ENCODE peak calls at places on chromosomes 5 and 9, in six cellular contexts. L is AG10803, D is sigmoid colon, W is HFF-Myc, K is astrocyte of the spinal cord, Z is type B pancreatic cell. G is an unnamed sample.

GRCh38 chr5:133824661-133825254 is 143.7 kb downstream of the C5orf15 start:
- DNase-seq in K (no peak), L (no peak), W (no peak), D (no peak), Z (no peak), G (no peak)

GRCh38 chr9:109517798-109518435 is 19.8 kb upstream of the PTPN3 start:
- DNase-seq in D (no peak), W (no peak), K (no peak), Z (no peak), L (no peak), G (no peak)

GRCh38 chr5:101590384-101590783 is 687.3 kb upstream of the ST8SIA4 start:
- DNase-seq in K (no peak), W (no peak), D (no peak), Z (no peak), L (no peak), G (no peak)

GRCh38 chr5:149422429-149423286 is 43.6 kb upstream of the IL17B start:
- DNase-seq in K (peak), W (no peak), Z (peak), L (peak), D (peak), G (no peak)

GRCh38 chr5:96195053-96195452 is 233.4 kb upstream of the ELL2 start:
- DNase-seq in W (no peak), Z (no peak), D (no peak), L (peak), K (peak), G (no peak)

GRCh38 chr9:80648336-80648735 is 1041.0 kb downstream of the TLE1 start:
- DNase-seq in Z (no peak), W (no peak), D (no peak), L (peak), K (peak), G (peak)

GRCh38 chr5:64509798-64510197 is 4.0 kb downstream of the RGS7BP start:
- DNase-seq in K (no peak), D (no peak), L (no peak), Z (no peak), W (no peak), G (no peak)

GRCh38 chr5:146751054-146751453 is 127.5 kb downstream of the PPP2R2B start:
- DNase-seq in K (no peak), D (no peak), L (no peak), W (no peak), Z (no peak), G (no peak)

GRCh38 chr9:114303977-114304376 is 18.9 kb upstream of the ORM1 start:
- DNase-seq in L (no peak), D (no peak), K (no peak), Z (no peak), W (no peak), G (no peak)

GRCh38 chr5:78797945-78798731 is 149.6 kb upstream of the LHFPL2 start:
- DNase-seq in Z (no peak), D (no peak), W (no peak), K (no peak), L (peak), G (no peak)

GRCh38 chr5:78801413-78801812 is 152.8 kb upstream of the LHFPL2 start:
- DNase-seq in W (no peak), D (no peak), K (no peak), L (no peak), Z (no peak), G (no peak)

GRCh38 chr5:78803386-78803785 is 154.8 kb upstream of the LHFPL2 start:
- DNase-seq in K (no peak), Z (no peak), L (peak), D (peak), W (no peak), G (no peak)

GRCh38 chr5:78795757-78796156 is 147.2 kb upstream of the LHFPL2 start:
- DNase-seq in W (no peak), K (peak), Z (no peak), D (no peak), L (peak), G (no peak)

DNA sequence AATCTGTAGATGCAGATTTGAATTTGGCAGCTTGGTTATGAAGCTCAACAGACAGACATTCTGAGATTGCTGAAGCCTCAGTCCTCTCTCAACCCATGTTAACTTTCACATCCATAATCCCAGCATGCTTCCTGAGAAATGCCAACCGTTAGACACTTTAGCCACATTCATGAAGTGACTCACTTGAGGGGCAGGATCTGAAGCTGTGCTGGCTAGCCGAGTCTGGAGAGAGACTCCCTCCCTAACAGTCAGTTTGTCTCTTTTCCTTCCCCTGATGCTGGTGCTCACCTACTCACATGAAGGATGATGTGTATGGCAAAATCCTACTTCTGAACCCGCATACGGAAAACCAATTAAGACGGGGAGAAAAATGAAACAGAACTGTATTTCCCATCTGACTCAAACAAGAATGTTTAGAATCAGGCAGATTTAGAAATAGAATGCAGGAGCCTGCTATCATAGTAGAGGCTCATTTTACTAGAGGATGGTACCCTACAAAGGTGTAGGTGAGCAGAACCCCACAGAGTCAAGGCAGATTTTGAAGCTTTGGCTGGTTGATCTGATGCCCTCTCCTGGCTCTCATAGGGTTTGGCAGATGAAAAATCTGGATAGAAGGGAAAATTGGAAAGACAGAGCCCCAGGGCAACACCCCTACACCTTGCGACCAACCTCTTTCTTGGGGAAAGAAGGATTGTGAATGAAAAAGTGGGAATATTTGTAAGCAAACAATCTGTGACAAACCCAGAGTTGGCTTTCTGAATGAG is 150.9 kb upstream of the LHFPL2 start:
- DNase-seq in K (peak), Z (no peak), D (no peak), W (no peak), L (peak), G (no peak)
- TF ChIP-seq CTCF in K (peak), Z (no peak), D (no peak), W (peak), L (peak), G (peak)

GRCh38 chr5:151799407-151799806 is 27.7 kb downstream of the G3BP1 start:
- DNase-seq in W (no peak), D (no peak), Z (no peak), L (peak), K (peak), G (no peak)
- TF ChIP-seq CTCF in W (no peak), D (no peak), Z (no peak), L (no peak), K (no peak), G (no peak)

GRCh38 chr9:100697339-100697738 is 119.5 kb downstream of the CAVIN4 start:
- DNase-seq in L (no peak), Z (no peak), K (no peak), D (no peak), W (no peak), G (no peak)

GRCh38 chr9:100700689-100701318 is 122.9 kb downstream of the CAVIN4 start:
- DNase-seq in K (no peak), L (peak), Z (no peak), W (no peak), D (no peak), G (no peak)
- TF ChIP-seq CTCF in K (peak), L (peak), Z (peak), W (peak), D (no peak), G (no peak)

GRCh38 chr5:120778491-120779293 is 314.6 kb downstream of the PRR16 start:
- DNase-seq in Z (no peak), W (no peak), K (peak), D (no peak), L (peak), G (peak)
- TF ChIP-seq CTCF in Z (no peak), W (no peak), K (no peak), D (no peak), L (no peak), G (no peak)

GRCh38 chr5:137921931-137922330 is 32.7 kb downstream of the PKD2L2 start:
- DNase-seq in W (peak), D (no peak), Z (no peak), K (peak), L (peak), G (no peak)

DNA sequence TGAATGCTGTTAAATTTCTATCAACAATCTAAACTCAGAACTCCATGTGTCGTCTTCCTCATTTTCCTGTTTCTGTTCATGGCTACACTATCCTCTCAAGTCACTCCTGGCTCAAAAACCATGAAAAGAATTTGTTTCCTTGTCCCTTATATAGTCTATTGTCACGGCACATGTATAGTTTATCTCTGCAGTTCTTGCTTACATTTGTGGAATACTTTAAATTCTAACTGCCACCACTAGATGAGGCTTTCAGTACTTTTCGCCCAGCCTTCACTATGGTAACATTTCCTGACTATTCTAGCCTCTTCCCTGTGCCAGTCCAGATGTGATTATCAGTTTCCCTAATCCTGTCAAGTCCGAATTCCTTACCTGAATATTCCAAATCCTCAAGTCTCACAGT is 34.6 kb downstream of the PKD2L2 start:
- DNase-seq in L (peak), Z (no peak), K (peak), D (no peak), W (no peak), G (no peak)
- TF ChIP-seq CTCF in L (peak), Z (no peak), K (peak), D (no peak), W (no peak), G (no peak)

GRCh38 chr5:141362719-141363118 is 1.2 kb upstream of the PCDHGA5 start:
- DNase-seq in Z (no peak), K (no peak), L (no peak), D (no peak), W (no peak), G (no peak)
- TF ChIP-seq CTCF in Z (no peak), K (no peak), L (no peak), D (no peak), W (no peak), G (no peak)

GRCh38 chr9:18138676-18139075 is 335.3 kb upstream of the ADAMTSL1 start:
- DNase-seq in W (no peak), K (no peak), L (no peak), D (no peak), Z (no peak), G (no peak)

GRCh38 chr9:18141681-18142080 is 332.3 kb upstream of the ADAMTSL1 start:
- DNase-seq in D (no peak), Z (no peak), K (no peak), W (no peak), L (no peak), G (no peak)

GRCh38 chr9:18146329-18146728 is 327.6 kb upstream of the ADAMTSL1 start:
- DNase-seq in L (no peak), Z (no peak), K (no peak), D (no peak), W (no peak), G (no peak)

GRCh38 chr9:18137815-18138214 is 336.1 kb upstream of the ADAMTSL1 start:
- DNase-seq in Z (no peak), W (no peak), K (no peak), L (no peak), D (no peak), G (no peak)

DNA sequence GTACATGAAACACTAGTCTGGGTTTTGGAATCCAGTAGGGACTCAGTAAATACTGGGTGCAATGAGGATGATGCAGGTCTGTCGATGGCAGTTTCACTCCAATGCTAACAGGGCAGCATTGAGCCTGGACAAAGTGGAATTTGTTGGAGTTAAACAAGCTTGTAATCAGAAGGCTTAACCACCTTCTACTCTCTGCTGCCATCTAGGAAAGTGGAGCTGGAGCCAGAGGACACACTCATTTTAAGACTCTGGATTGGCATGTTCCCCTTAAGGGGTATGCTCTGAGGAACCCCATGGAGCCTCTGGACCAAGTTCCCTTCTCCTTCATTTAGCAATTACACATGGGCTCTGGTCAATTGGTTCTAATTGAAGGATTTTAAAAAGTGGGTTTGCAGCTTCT is 331.0 kb upstream of the ADAMTSL1 start:
- DNase-seq in W (no peak), K (no peak), L (no peak), Z (no peak), D (no peak), G (no peak)
- TF ChIP-seq CTCF in W (peak), K (peak), L (peak), Z (peak), D (no peak), G (peak)

GRCh38 chr5:135160036-135160675 is 126.1 kb upstream of the PITX1 start:
- DNase-seq in K (no peak), L (no peak), W (no peak), D (no peak), Z (peak), G (no peak)

GRCh38 chr5:135159626-135160025 is 125.6 kb upstream of the PITX1 start:
- DNase-seq in L (no peak), D (no peak), Z (peak), K (no peak), W (no peak), G (no peak)

GRCh38 chr5:135163391-135163790 is 129.4 kb upstream of the PITX1 start:
- DNase-seq in D (no peak), L (no peak), Z (no peak), K (no peak), W (no peak), G (no peak)

GRCh38 chr5:135163964-135164363 is 129.9 kb upstream of the PITX1 start:
- DNase-seq in L (no peak), W (no peak), D (no peak), K (no peak), Z (no peak), G (no peak)

GRCh38 chr5:135162661-135163265 is 128.7 kb upstream of the PITX1 start:
- DNase-seq in D (no peak), Z (peak), K (no peak), W (no peak), L (no peak), G (no peak)
- TF ChIP-seq CTCF in D (no peak), Z (no peak), K (no peak), W (peak), L (peak), G (peak)

G was measured in AG04449.